ENCODE peak calls at places on chromosomes 4 and X, in nine cellular contexts. One of them, this sample, is unnamed.

GRCh38 chr4:99117876-99118693 is 26.0 kb downstream of the ADH4 start:
- DNase-seq in Kasumi-1: peak
- DNase-seq in NCI-H2029: no peak
- DNase-seq in AG09309: no peak
- DNase-seq in NCI-H2081: peak
- DNase-seq in fibroblast of lung: peak
- DNase-seq in activated T-helper 1 cell treated with Interleukin-2 at 50 U/mL for 16 hours: no peak
- DNase-seq in T-cell: no peak
- DNase-seq in ELR: peak
- DNase-seq in this sample: no peak

GRCh38 chr4:88897180-88897579 is 159.8 kb downstream of the FAM13A start:
- DNase-seq in Kasumi-1: no peak
- DNase-seq in NCI-H2029: no peak
- DNase-seq in AG09309: no peak
- DNase-seq in NCI-H2081: no peak
- DNase-seq in fibroblast of lung: no peak
- DNase-seq in activated T-helper 1 cell treated with Interleukin-2 at 50 U/mL for 16 hours: no peak
- DNase-seq in T-cell: no peak
- DNase-seq in ELR: peak
- DNase-seq in this sample: no peak

GRCh38 chr4:145481164-145481941 is at the start of gene SMAD1:
- DNase-seq in Kasumi-1: peak
- DNase-seq in NCI-H2029: peak
- DNase-seq in AG09309: peak
- DNase-seq in NCI-H2081: peak
- DNase-seq in fibroblast of lung: peak
- DNase-seq in activated T-helper 1 cell treated with Interleukin-2 at 50 U/mL for 16 hours: no peak
- DNase-seq in T-cell: no peak
- DNase-seq in ELR: peak
- DNase-seq in this sample: peak

GRCh38 chr4:158255727-158256324 is 45.5 kb downstream of the TMEM144 start:
- DNase-seq in Kasumi-1: peak
- DNase-seq in NCI-H2029: peak
- DNase-seq in AG09309: peak
- DNase-seq in NCI-H2081: peak
- DNase-seq in fibroblast of lung: peak
- DNase-seq in activated T-helper 1 cell treated with Interleukin-2 at 50 U/mL for 16 hours: no peak
- DNase-seq in T-cell: no peak
- DNase-seq in ELR: peak
- DNase-seq in this sample: no peak

GRCh38 chr4:68079918-68080317 is 49.8 kb downstream of the TMPRSS11F start:
- DNase-seq in Kasumi-1: no peak
- DNase-seq in NCI-H2029: no peak
- DNase-seq in AG09309: no peak
- DNase-seq in NCI-H2081: no peak
- DNase-seq in fibroblast of lung: no peak
- DNase-seq in activated T-helper 1 cell treated with Interleukin-2 at 50 U/mL for 16 hours: no peak
- DNase-seq in T-cell: no peak
- DNase-seq in ELR: no peak
- DNase-seq in this sample: no peak

GRCh38 chr4:174228988-174229387 is 54.5 kb downstream of the FBXO8 start:
- DNase-seq in Kasumi-1: no peak
- DNase-seq in NCI-H2029: no peak
- DNase-seq in AG09309: no peak
- DNase-seq in NCI-H2081: no peak
- DNase-seq in fibroblast of lung: no peak
- DNase-seq in activated T-helper 1 cell treated with Interleukin-2 at 50 U/mL for 16 hours: no peak
- DNase-seq in T-cell: no peak
- DNase-seq in ELR: no peak
- DNase-seq in this sample: no peak

GRCh38 chr4:76821661-76822060 is 76.3 kb downstream of the SOWAHB start:
- DNase-seq in Kasumi-1: no peak
- DNase-seq in NCI-H2029: no peak
- DNase-seq in AG09309: peak
- DNase-seq in NCI-H2081: no peak
- DNase-seq in fibroblast of lung: peak
- DNase-seq in activated T-helper 1 cell treated with Interleukin-2 at 50 U/mL for 16 hours: no peak
- DNase-seq in T-cell: no peak
- DNase-seq in ELR: no peak
- DNase-seq in this sample: no peak

GRCh38 chr4:5037553-5038551 is 13.4 kb upstream of the STK32B start:
- DNase-seq in Kasumi-1: peak
- DNase-seq in NCI-H2029: no peak
- DNase-seq in AG09309: peak
- DNase-seq in NCI-H2081: no peak
- DNase-seq in fibroblast of lung: peak
- DNase-seq in activated T-helper 1 cell treated with Interleukin-2 at 50 U/mL for 16 hours: no peak
- DNase-seq in T-cell: no peak
- DNase-seq in ELR: peak
- DNase-seq in this sample: no peak

GRCh38 chr4:153345011-153345981 is 808 bp downstream of the MND1 start:
- DNase-seq in Kasumi-1: peak
- DNase-seq in NCI-H2029: peak
- DNase-seq in AG09309: no peak
- DNase-seq in NCI-H2081: peak
- DNase-seq in fibroblast of lung: peak
- DNase-seq in activated T-helper 1 cell treated with Interleukin-2 at 50 U/mL for 16 hours: peak
- DNase-seq in T-cell: peak
- DNase-seq in ELR: peak
- DNase-seq in this sample: peak

GRCh38 chr4:82415922-82416365 is 14.3 kb downstream of the HNRNPDL start:
- DNase-seq in Kasumi-1: no peak
- DNase-seq in NCI-H2029: no peak
- DNase-seq in AG09309: no peak
- DNase-seq in NCI-H2081: no peak
- DNase-seq in fibroblast of lung: no peak
- DNase-seq in activated T-helper 1 cell treated with Interleukin-2 at 50 U/mL for 16 hours: no peak
- DNase-seq in T-cell: no peak
- DNase-seq in ELR: no peak
- DNase-seq in this sample: no peak

GRCh38 chr4:100063355-100063754 is 113.3 kb upstream of the H2AZ1 start:
- DNase-seq in Kasumi-1: no peak
- DNase-seq in NCI-H2029: no peak
- DNase-seq in AG09309: no peak
- DNase-seq in NCI-H2081: no peak
- DNase-seq in fibroblast of lung: peak
- DNase-seq in activated T-helper 1 cell treated with Interleukin-2 at 50 U/mL for 16 hours: no peak
- DNase-seq in T-cell: no peak
- DNase-seq in ELR: peak
- DNase-seq in this sample: no peak

GRCh38 chr4:141038428-141038827 is 94.8 kb downstream of the RNF150 start:
- DNase-seq in Kasumi-1: no peak
- DNase-seq in NCI-H2029: no peak
- DNase-seq in AG09309: no peak
- DNase-seq in NCI-H2081: no peak
- DNase-seq in fibroblast of lung: no peak
- DNase-seq in activated T-helper 1 cell treated with Interleukin-2 at 50 U/mL for 16 hours: no peak
- DNase-seq in T-cell: no peak
- DNase-seq in ELR: no peak
- DNase-seq in this sample: no peak

GRCh38 chrX:43436497-43436896 is 219.6 kb upstream of the MAOA start:
- DNase-seq in Kasumi-1: no peak
- DNase-seq in NCI-H2029: no peak
- DNase-seq in AG09309: no peak
- DNase-seq in NCI-H2081: no peak
- DNase-seq in fibroblast of lung: no peak
- DNase-seq in activated T-helper 1 cell treated with Interleukin-2 at 50 U/mL for 16 hours: no peak
- DNase-seq in T-cell: no peak
- DNase-seq in ELR: no peak
- DNase-seq in this sample: no peak

GRCh38 chr4:2243682-2244380 is 1.9 kb upstream of the HAUS3 start:
- DNase-seq in Kasumi-1: peak
- DNase-seq in NCI-H2029: no peak
- DNase-seq in AG09309: no peak
- DNase-seq in NCI-H2081: no peak
- DNase-seq in fibroblast of lung: peak
- DNase-seq in activated T-helper 1 cell treated with Interleukin-2 at 50 U/mL for 16 hours: no peak
- DNase-seq in T-cell: no peak
- DNase-seq in ELR: peak
- DNase-seq in this sample: peak

GRCh38 chr4:102449751-102450352 is 51.3 kb upstream of the NFKB1 start:
- DNase-seq in Kasumi-1: peak
- DNase-seq in NCI-H2029: peak
- DNase-seq in AG09309: no peak
- DNase-seq in NCI-H2081: peak
- DNase-seq in fibroblast of lung: peak
- DNase-seq in activated T-helper 1 cell treated with Interleukin-2 at 50 U/mL for 16 hours: peak
- DNase-seq in T-cell: peak
- DNase-seq in ELR: peak
- DNase-seq in this sample: peak

GRCh38 chr4:3283916-3284315 is 8.9 kb upstream of the RGS12 start:
- DNase-seq in Kasumi-1: no peak
- DNase-seq in NCI-H2029: no peak
- DNase-seq in AG09309: no peak
- DNase-seq in NCI-H2081: no peak
- DNase-seq in fibroblast of lung: no peak
- DNase-seq in activated T-helper 1 cell treated with Interleukin-2 at 50 U/mL for 16 hours: no peak
- DNase-seq in T-cell: no peak
- DNase-seq in ELR: no peak
- DNase-seq in this sample: peak

GRCh38 chr4:8278009-8278395 is 8.4 kb downstream of the HTRA3 start:
- DNase-seq in Kasumi-1: no peak
- DNase-seq in NCI-H2029: no peak
- DNase-seq in AG09309: no peak
- DNase-seq in NCI-H2081: no peak
- DNase-seq in fibroblast of lung: peak
- DNase-seq in activated T-helper 1 cell treated with Interleukin-2 at 50 U/mL for 16 hours: no peak
- DNase-seq in T-cell: no peak
- DNase-seq in ELR: peak
- DNase-seq in this sample: no peak

GRCh38 chr4:140857111-140857510 is 100.9 kb upstream of the TBC1D9 start:
- DNase-seq in Kasumi-1: no peak
- DNase-seq in NCI-H2029: no peak
- DNase-seq in AG09309: no peak
- DNase-seq in NCI-H2081: no peak
- DNase-seq in fibroblast of lung: no peak
- DNase-seq in activated T-helper 1 cell treated with Interleukin-2 at 50 U/mL for 16 hours: no peak
- DNase-seq in T-cell: no peak
- DNase-seq in ELR: no peak
- DNase-seq in this sample: no peak

GRCh38 chrX:16612257-16612987 is 37.5 kb upstream of the S100G start:
- DNase-seq in Kasumi-1: no peak
- DNase-seq in NCI-H2029: no peak
- DNase-seq in AG09309: no peak
- DNase-seq in NCI-H2081: no peak
- DNase-seq in fibroblast of lung: no peak
- DNase-seq in activated T-helper 1 cell treated with Interleukin-2 at 50 U/mL for 16 hours: no peak
- DNase-seq in T-cell: no peak
- DNase-seq in ELR: no peak
- DNase-seq in this sample: no peak

GRCh38 chr4:154506253-154506652 is 14.7 kb upstream of the DCHS2 start:
- DNase-seq in Kasumi-1: peak
- DNase-seq in NCI-H2029: no peak
- DNase-seq in AG09309: peak
- DNase-seq in NCI-H2081: peak
- DNase-seq in fibroblast of lung: peak
- DNase-seq in activated T-helper 1 cell treated with Interleukin-2 at 50 U/mL for 16 hours: no peak
- DNase-seq in T-cell: no peak
- DNase-seq in ELR: peak
- DNase-seq in this sample: no peak

GRCh38 chrX:77174680-77175336 is 272.4 kb upstream of the FGF16 start:
- DNase-seq in Kasumi-1: no peak
- DNase-seq in NCI-H2029: no peak
- DNase-seq in AG09309: no peak
- DNase-seq in NCI-H2081: no peak
- DNase-seq in fibroblast of lung: no peak
- DNase-seq in activated T-helper 1 cell treated with Interleukin-2 at 50 U/mL for 16 hours: no peak
- DNase-seq in T-cell: no peak
- DNase-seq in ELR: no peak
- DNase-seq in this sample: no peak

GRCh38 chr4:57037982-57038604 is 59.4 kb downstream of the POLR2B start:
- DNase-seq in Kasumi-1: peak
- DNase-seq in NCI-H2029: peak
- DNase-seq in AG09309: no peak
- DNase-seq in NCI-H2081: peak
- DNase-seq in fibroblast of lung: peak
- DNase-seq in activated T-helper 1 cell treated with Interleukin-2 at 50 U/mL for 16 hours: no peak
- DNase-seq in T-cell: no peak
- DNase-seq in ELR: peak
- DNase-seq in this sample: peak

GRCh38 chrX:30513284-30513683 is 64.3 kb downstream of the TASL start:
- DNase-seq in Kasumi-1: peak
- DNase-seq in NCI-H2029: no peak
- DNase-seq in AG09309: no peak
- DNase-seq in NCI-H2081: no peak
- DNase-seq in fibroblast of lung: peak
- DNase-seq in activated T-helper 1 cell treated with Interleukin-2 at 50 U/mL for 16 hours: no peak
- DNase-seq in T-cell: no peak
- DNase-seq in ELR: peak
- DNase-seq in this sample: no peak

GRCh38 chr4:8348071-8348470 is 78.5 kb downstream of the HTRA3 start:
- DNase-seq in Kasumi-1: peak
- DNase-seq in NCI-H2029: no peak
- DNase-seq in AG09309: no peak
- DNase-seq in NCI-H2081: no peak
- DNase-seq in fibroblast of lung: no peak
- DNase-seq in activated T-helper 1 cell treated with Interleukin-2 at 50 U/mL for 16 hours: no peak
- DNase-seq in T-cell: no peak
- DNase-seq in ELR: no peak
- DNase-seq in this sample: no peak

GRCh38 chr4:111678466-111678865 is 466.8 kb upstream of the FAM241A start:
- DNase-seq in Kasumi-1: no peak
- DNase-seq in NCI-H2029: no peak
- DNase-seq in AG09309: peak
- DNase-seq in NCI-H2081: no peak
- DNase-seq in fibroblast of lung: peak
- DNase-seq in activated T-helper 1 cell treated with Interleukin-2 at 50 U/mL for 16 hours: no peak
- DNase-seq in T-cell: no peak
- DNase-seq in ELR: peak
- DNase-seq in this sample: no peak

GRCh38 chrX:12228862-12229261 is 90.6 kb downstream of the FRMPD4 start:
- DNase-seq in Kasumi-1: no peak
- DNase-seq in NCI-H2029: no peak
- DNase-seq in AG09309: no peak
- DNase-seq in NCI-H2081: no peak
- DNase-seq in fibroblast of lung: no peak
- DNase-seq in activated T-helper 1 cell treated with Interleukin-2 at 50 U/mL for 16 hours: no peak
- DNase-seq in T-cell: no peak
- DNase-seq in ELR: no peak
- DNase-seq in this sample: no peak

GRCh38 chr4:73729534-73730165 is 10.7 kb upstream of the CXCL8 start:
- DNase-seq in Kasumi-1: peak
- DNase-seq in NCI-H2029: peak
- DNase-seq in AG09309: peak
- DNase-seq in NCI-H2081: peak
- DNase-seq in fibroblast of lung: peak
- DNase-seq in activated T-helper 1 cell treated with Interleukin-2 at 50 U/mL for 16 hours: no peak
- DNase-seq in T-cell: no peak
- DNase-seq in ELR: peak
- DNase-seq in this sample: peak

GRCh38 chr4:3342182-3342854 is 49.5 kb downstream of the RGS12 start:
- DNase-seq in Kasumi-1: no peak
- DNase-seq in NCI-H2029: peak
- DNase-seq in AG09309: peak
- DNase-seq in NCI-H2081: peak
- DNase-seq in fibroblast of lung: peak
- DNase-seq in activated T-helper 1 cell treated with Interleukin-2 at 50 U/mL for 16 hours: no peak
- DNase-seq in T-cell: peak
- DNase-seq in ELR: peak
- DNase-seq in this sample: no peak

GRCh38 chr4:69523385-69524132 is 27.9 kb upstream of the UGT2B4 start:
- DNase-seq in Kasumi-1: no peak
- DNase-seq in NCI-H2029: no peak
- DNase-seq in AG09309: no peak
- DNase-seq in NCI-H2081: no peak
- DNase-seq in fibroblast of lung: no peak
- DNase-seq in activated T-helper 1 cell treated with Interleukin-2 at 50 U/mL for 16 hours: no peak
- DNase-seq in T-cell: no peak
- DNase-seq in ELR: no peak
- DNase-seq in this sample: no peak

GRCh38 chr4:39324446-39324845 is 41.7 kb downstream of the RFC1 start:
- DNase-seq in Kasumi-1: no peak
- DNase-seq in NCI-H2029: no peak
- DNase-seq in AG09309: no peak
- DNase-seq in NCI-H2081: no peak
- DNase-seq in fibroblast of lung: no peak
- DNase-seq in activated T-helper 1 cell treated with Interleukin-2 at 50 U/mL for 16 hours: no peak
- DNase-seq in T-cell: no peak
- DNase-seq in ELR: no peak
- DNase-seq in this sample: no peak

GRCh38 chr4:8269535-8270417 is at the start of gene HTRA3:
- DNase-seq in Kasumi-1: no peak
- DNase-seq in NCI-H2029: no peak
- DNase-seq in AG09309: no peak
- DNase-seq in NCI-H2081: no peak
- DNase-seq in fibroblast of lung: peak
- DNase-seq in activated T-helper 1 cell treated with Interleukin-2 at 50 U/mL for 16 hours: no peak
- DNase-seq in T-cell: no peak
- DNase-seq in ELR: peak
- DNase-seq in this sample: no peak

This sample was measured in ureter.